ENCODE peak calls at places on chromosomes 6 and 20, in four cellular contexts. J, H, Z and X are unnamed samples.
A peak's percentile ranks its signal among the peaks of the same experiment; 100 is the strongest.

GRCh38 chr6:110878751-110879539 is 4.4 kb downstream of the AMD1 start:
- DNase-seq in Z (peak; percentile 40), H (no peak), J (no peak), X (no peak)

GRCh38 chr6:167678102-167679101 is 148.3 kb upstream of the AFDN start:
- DNase-seq in Z (no peak), H (no peak), J (no peak), X (peak; percentile 61)

GRCh38 chr20:63488331-63489251 is 10.3 kb downstream of the EEF1A2 start:
- DNase-seq in Z (no peak), J (no peak), H (no peak), X (no peak)

GRCh38 chr20:19628570-19629134 is 129.4 kb upstream of the RIN2 start:
- DNase-seq in H (no peak), Z (peak; percentile 48), J (peak; percentile 24), X (no peak)

GRCh38 chr6:41651962-41652657 is 13.8 kb downstream of the MDFI start:
- DNase-seq in H (peak; percentile 68), J (no peak), Z (no peak), X (peak; percentile 19)

GRCh38 chr6:130178692-130179091 is 44.1 kb downstream of the SAMD3 start:
- DNase-seq in J (no peak), H (no peak), Z (peak; percentile 17), X (no peak)

GRCh38 chr6:135673671-135674309 is 176.2 kb upstream of the AHI1 start:
- DNase-seq in Z (no peak), H (no peak), J (no peak), X (no peak)

GRCh38 chr20:48041078-48041780 is 255.9 kb upstream of the SULF2 start:
- DNase-seq in J (no peak), H (no peak), Z (no peak), X (no peak)

GRCh38 chr6:167420858-167421766 is 96.2 kb downstream of the TTLL2 start:
- DNase-seq in J (no peak), H (no peak), Z (no peak), X (no peak)

GRCh38 chr20:58829531-58829941 is 21.2 kb downstream of the GNAS-AS1 start:
- DNase-seq in J (peak; percentile 46), Z (peak; percentile 71), H (no peak), X (peak; percentile 70)

GRCh38 chr6:134669531-134669930 is 280.4 kb downstream of the ALDH8A1 start:
- DNase-seq in J (no peak), H (no peak), Z (no peak), X (no peak)

GRCh38 chr6:152136449-152136825 is 329.0 kb downstream of the ESR1 start:
- DNase-seq in Z (no peak), H (no peak), J (no peak), X (no peak)

GRCh38 chr20:37233471-37234253 is 28.0 kb downstream of the GHRH start:
- DNase-seq in H (no peak), J (no peak), Z (peak; percentile 46), X (no peak)

GRCh38 chr6:39834278-39834677 is 42.1 kb downstream of the DAAM2 start:
- DNase-seq in H (no peak), J (no peak), Z (no peak), X (no peak)

GRCh38 chr6:148720897-148721296 is 25.9 kb upstream of the UST start:
- DNase-seq in J (no peak), Z (no peak), H (no peak), X (no peak)

GRCh38 chr20:21315138-21315537 is 12.0 kb downstream of the XRN2 start:
- DNase-seq in Z (peak; percentile 69), H (no peak), J (no peak), X (no peak)

GRCh38 chr6:150403458-150404245 is 34.8 kb downstream of the IYD start:
- DNase-seq in H (no peak), Z (no peak), J (peak; percentile 60), X (peak; percentile 80)

GRCh38 chr6:45586216-45587171 is 208.8 kb upstream of the SUPT3H start:
- DNase-seq in H (no peak), Z (no peak), J (no peak), X (no peak)

GRCh38 chr6:2502998-2503674 is 247.6 kb downstream of the MYLK4 start:
- DNase-seq in J (no peak), H (no peak), Z (no peak), X (no peak)